ENCODE peak calls at places on chromosomes 13 and 19, in six cellular contexts. K is GM23338, H is breast epithelium, X is transverse colon, L is suprapubic skin, D is prostate gland. W is an unnamed sample.

GRCh38 chr13:40292108-40292507 is 374.3 kb downstream of the FOXO1 start:
- DNase-seq in D (no peak), L (no peak), K (no peak), X (no peak), H (no peak), W (no peak)

GRCh38 chr19:35267818-35268545 is 780 bp upstream of the USF2 start:
- DNase-seq in D (peak), L (no peak), X (peak), K (peak), H (peak), W (peak)

GRCh38 chr19:41702208-41702651 is 6.2 kb upstream of the CEACAM5 start:
- DNase-seq in K (no peak), H (no peak), X (no peak), D (no peak), L (no peak), W (no peak)

GRCh38 chr19:36604656-36605100 is 435 bp upstream of the ZNF382 start:
- DNase-seq in K (peak), X (peak), D (peak), H (peak), L (no peak), W (peak)

GRCh38 chr19:45177817-45178261 is at the start of gene TRAPPC6A:
- DNase-seq in L (no peak), K (peak), X (no peak), D (no peak), H (no peak), W (peak)

GRCh38 chr19:43432866-43433673 is 18.4 kb downstream of the TEX101 start:
- DNase-seq in L (no peak), H (no peak), D (peak), K (peak), X (peak), W (peak)

GRCh38 chr13:44549461-44549860 is 26.7 kb downstream of the TSC22D1 start:
- DNase-seq in H (no peak), X (no peak), K (peak), L (no peak), D (no peak), W (no peak)

GRCh38 chr13:21344662-21345176 is 114.4 kb downstream of the ZDHHC20 start:
- DNase-seq in L (no peak), D (no peak), X (no peak), H (no peak), K (no peak), W (peak)

GRCh38 chr19:55189424-55189823 is 9.3 kb upstream of the SYT5 start:
- DNase-seq in L (peak), D (no peak), X (peak), H (peak), K (no peak), W (no peak)

DNA sequence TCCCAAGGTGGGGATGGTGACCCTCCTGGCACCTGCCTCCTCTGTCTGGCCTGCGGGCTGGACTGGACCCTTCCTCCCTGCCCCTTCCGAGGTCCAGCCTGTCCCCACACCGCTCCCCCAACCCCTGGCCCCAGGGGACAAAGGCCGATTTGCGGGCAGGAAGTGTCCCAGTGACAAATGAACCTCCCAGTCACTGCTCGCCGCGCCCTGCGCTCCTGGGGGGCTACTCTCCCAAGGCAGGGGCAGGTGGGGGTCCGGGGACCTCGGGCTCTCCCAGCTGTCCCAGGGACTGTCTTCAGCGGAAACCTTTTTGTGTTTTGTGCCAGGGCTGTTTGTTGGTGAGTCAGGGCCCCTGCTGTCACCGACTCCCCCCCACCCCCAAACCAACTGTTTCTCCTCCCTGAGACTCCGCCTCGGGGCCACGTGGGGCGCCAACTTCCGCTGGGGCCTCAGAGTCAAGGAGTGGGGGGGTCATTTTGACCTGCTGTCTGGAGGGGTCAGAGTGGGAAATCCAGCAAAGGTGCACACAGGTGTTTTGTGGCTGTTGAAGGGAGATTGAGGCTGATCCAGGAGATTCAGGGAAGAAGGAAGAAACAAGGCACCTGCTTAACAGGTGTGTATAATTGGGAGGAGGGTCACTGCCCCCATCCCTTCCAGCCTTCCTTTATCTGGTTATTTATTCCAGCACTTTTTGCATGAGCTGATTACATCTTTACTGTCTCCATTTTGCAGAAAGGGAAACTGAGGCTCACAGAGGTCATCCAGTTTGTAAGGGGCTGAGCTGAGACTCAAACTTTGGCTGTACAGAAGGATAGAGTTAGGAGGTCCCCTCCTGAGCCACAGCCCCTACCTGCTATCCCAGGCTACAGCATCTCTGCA is 831 bp downstream of the PGPEP1 start:
- DNase-seq in K (peak), L (peak), D (peak), X (peak), H (peak), W (peak)
- TF ChIP-seq POLR2AphosphoS5 in K (peak), L (no peak), D (peak), X (peak), H (no peak), W (no peak)

GRCh38 chr13:89212186-89212585 is 1541.0 kb downstream of the SLITRK5 start:
- DNase-seq in K (no peak), H (no peak), L (no peak), D (no peak), X (no peak), W (no peak)
- TF ChIP-seq CTCF in K (no peak), H (no peak), L (no peak), D (no peak), X (no peak), W (no peak)

DNA sequence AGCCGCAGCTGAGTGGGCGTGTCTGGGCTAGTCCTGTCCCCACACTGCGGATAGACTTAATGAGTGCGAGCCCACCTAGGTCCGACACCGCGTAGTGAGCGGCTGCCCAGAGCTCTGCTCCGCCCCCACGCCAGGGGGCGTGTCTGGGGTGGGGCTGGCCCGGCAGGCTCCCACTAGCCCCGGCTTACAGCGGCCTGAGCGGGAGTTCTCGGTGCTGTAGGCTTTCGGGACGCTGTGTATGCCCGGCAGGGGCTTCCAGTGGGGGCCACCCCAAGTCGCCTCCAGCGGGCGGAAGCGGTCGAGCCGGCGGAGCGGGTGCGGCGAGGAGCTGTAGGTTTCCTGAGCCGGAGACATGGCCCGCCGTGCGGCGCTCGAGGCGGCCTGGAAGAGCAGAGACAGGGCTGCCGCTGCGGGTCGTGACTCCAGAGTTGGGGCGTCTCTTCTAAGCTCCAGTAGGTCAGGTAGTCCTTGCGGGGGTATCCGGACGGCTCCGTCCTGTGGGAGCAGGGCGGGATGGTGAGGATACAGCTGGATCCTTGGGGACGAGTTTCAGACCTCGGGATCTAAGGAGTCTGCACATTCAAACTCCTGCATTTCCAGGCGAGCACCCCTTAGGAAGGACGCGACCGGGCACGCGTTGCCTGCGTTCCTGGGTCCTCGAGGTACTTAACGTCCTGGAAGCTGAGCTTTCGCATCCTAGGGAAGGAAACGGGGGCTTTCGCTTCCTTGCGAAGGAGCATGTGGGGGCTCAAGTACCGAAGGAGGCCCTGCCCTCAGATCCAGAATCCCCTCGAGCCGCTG is 1.2 kb downstream of the CGB7 start:
- DNase-seq in X (peak), L (no peak), H (peak), K (peak), D (peak), W (peak)
- TF ChIP-seq POLR2AphosphoS5 in X (no peak), L (no peak), H (no peak), K (peak), D (peak), W (no peak)

GRCh38 chr13:112444416-112445399 is 68.6 kb downstream of the SPACA7 start:
- DNase-seq in L (no peak), K (no peak), X (no peak), D (no peak), H (peak), W (no peak)

GRCh38 chr13:112444001-112444311 is 67.8 kb downstream of the SPACA7 start:
- DNase-seq in K (peak), D (peak), H (peak), X (peak), L (no peak), W (peak)

GRCh38 chr13:112442483-112443090 is 66.4 kb downstream of the SPACA7 start:
- DNase-seq in D (no peak), L (no peak), X (no peak), K (peak), H (no peak), W (no peak)

GRCh38 chr13:112441779-112442310 is 65.7 kb downstream of the SPACA7 start:
- DNase-seq in D (no peak), H (no peak), K (no peak), L (no peak), X (no peak), W (no peak)

GRCh38 chr13:112443191-112444000 is 67.2 kb downstream of the SPACA7 start:
- DNase-seq in D (no peak), L (no peak), K (peak), X (no peak), H (no peak), W (no peak)
- TF ChIP-seq CTCF in D (no peak), L (no peak), K (peak), X (no peak), H (no peak), W (peak)

GRCh38 chr19:4647676-4648644 is 8.6 kb downstream of the TNFAIP8L1 start:
- DNase-seq in D (no peak), L (no peak), H (peak), K (peak), X (no peak), W (no peak)
- TF ChIP-seq POLR2AphosphoS5 in D (peak), L (no peak), H (no peak), K (no peak), X (peak), W (no peak)

DNA sequence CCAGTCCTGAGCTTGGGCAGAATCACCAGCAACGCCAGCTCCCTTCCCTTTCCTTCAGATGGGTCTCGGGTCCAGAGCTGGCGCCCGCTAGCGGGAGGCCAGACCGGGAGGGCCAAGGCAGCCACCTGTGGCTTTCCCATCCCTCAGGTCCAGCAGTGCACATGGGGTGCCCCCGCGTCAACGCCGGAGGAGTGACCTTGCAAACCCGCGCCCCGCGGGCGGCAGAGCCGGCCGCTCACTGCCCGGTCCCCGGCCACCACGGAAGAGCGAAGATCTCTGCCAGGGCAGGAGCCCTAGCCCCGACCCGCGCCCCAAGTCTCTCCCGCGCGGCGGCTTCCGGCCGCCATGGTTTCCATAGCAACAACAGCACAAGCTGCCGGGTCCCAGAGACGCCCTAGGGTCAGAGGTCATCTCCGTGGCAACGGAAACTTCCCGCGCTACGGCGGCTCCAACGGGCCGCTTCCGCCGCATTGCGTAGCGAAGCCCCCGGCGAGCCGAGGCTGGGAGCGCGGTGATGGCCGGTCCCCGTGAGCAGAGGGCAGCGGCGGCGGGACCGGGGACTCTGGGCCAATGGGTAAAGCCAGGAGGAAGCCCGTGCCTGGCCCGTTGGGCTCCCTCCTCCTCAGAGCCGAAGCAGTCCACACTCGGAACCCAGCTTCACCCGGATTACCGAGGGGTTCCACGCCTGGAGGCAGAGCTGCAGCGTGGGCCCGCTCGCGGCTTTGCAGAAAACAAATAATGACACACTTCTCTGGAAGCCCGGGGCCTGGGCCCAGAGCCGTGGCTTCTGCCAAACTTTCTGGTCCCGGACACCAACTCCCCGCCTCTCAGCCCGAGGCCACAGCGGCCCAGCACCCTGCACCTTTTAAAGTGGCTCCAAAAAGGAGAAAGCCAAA is 7.4 kb downstream of the FGF14 start:
- DNase-seq in K (peak), L (peak), D (peak), X (peak), H (peak), W (peak)
- TF ChIP-seq CTCF in K (peak), L (no peak), D (no peak), X (no peak), H (no peak), W (peak)

GRCh38 chr13:49996166-49996915 is 501 bp upstream of the TRIM13 start:
- DNase-seq in X (peak), L (peak), H (peak), K (peak), D (peak), W (peak)
- TF ChIP-seq POLR2AphosphoS5 in X (peak), L (peak), H (peak), K (peak), D (peak), W (peak)

W was measured in HL-60.